ENCODE peak calls at places on chromosomes 12 and 14, in four cellular contexts. X is IMR-90, B is ovary, F is MM.1S. A is an unnamed sample. For H3K9me3, the result is how much of the 10 kb centered on the place peaks cover.

GRCh38 chr14:104758981-104759975 is 6.3 kb downstream of the SIVA1 start:
- DNase-seq in B (no peak), F (no peak), X (no peak), A (no peak)

GRCh38 chr12:25152055-25152454 is 42.9 kb downstream of the DNAI7 start:
- DNase-seq in X (no peak), B (no peak), F (no peak), A (no peak)

GRCh38 chr12:67517181-67517887 is 131.2 kb upstream of the DYRK2 start:
- DNase-seq in B (peak), X (no peak), F (no peak), A (no peak)

GRCh38 chr14:64465856-64466554 is 706 bp downstream of the AKAP5 start:
- DNase-seq in X (peak), F (no peak), B (peak), A (no peak)

GRCh38 chr14:69358233-69358963 is 39.7 kb downstream of the ERH start:
- DNase-seq in F (no peak), B (no peak), X (peak), A (no peak)

GRCh38 chr14:30974628-30975027 is 50.8 kb upstream of the AP4S1 start:
- DNase-seq in F (no peak), X (peak), B (no peak), A (no peak)

GRCh38 chr14:92651793-92652382 is 96.5 kb downstream of the LGMN start:
- DNase-seq in X (no peak), F (no peak), B (peak), A (peak)

GRCh38 chr12:91685917-91686316 is 459.7 kb downstream of the BTG1 start:
- DNase-seq in B (no peak), F (no peak), X (peak), A (no peak)

GRCh38 chr12:8088574-8088973 is 6.5 kb downstream of the NECAP1 start:
- DNase-seq in B (no peak), F (peak), X (no peak), A (no peak)

GRCh38 chr12:64633186-64633939 is 23.1 kb downstream of the RASSF3 start:
- DNase-seq in B (no peak), F (no peak), X (no peak), A (no peak)

GRCh38 chr12:9702239-9702638 is 30.7 kb downstream of the CLECL1 start:
- DNase-seq in B (no peak), X (no peak), F (no peak), A (no peak)

GRCh38 chr12:89947437-89948265 is 239.0 kb upstream of the ATP2B1 start:
- DNase-seq in X (peak), B (no peak), F (no peak), A (no peak)

GRCh38 chr12:115388139-115388538 is 704.2 kb upstream of the TBX3 start:
- DNase-seq in B (no peak), X (no peak), F (no peak), A (no peak)

GRCh38 chr12:42326466-42327226 is 679 bp downstream of the PPHLN1 start:
- DNase-seq in F (peak), X (peak), B (no peak), A (no peak)

GRCh38 chr12:124496584-124496983 is 70.8 kb downstream of the NCOR2 start:
- DNase-seq in B (no peak), X (peak), F (no peak), A (no peak)

GRCh38 chr12:98743362-98743953 is 98.4 kb downstream of the APAF1 start:
- DNase-seq in F (no peak), X (peak), B (no peak), A (no peak)

GRCh38 chr12:100127766-100128508 is 14.7 kb downstream of the BLTP3B start:
- DNase-seq in X (peak), B (no peak), F (no peak), A (no peak)

GRCh38 chr12:1920971-1921370 is 2.5 kb upstream of the CACNA2D4 start:
- DNase-seq in B (no peak), F (no peak), X (no peak), A (peak)

GRCh38 chr14:52299692-52300278 is 14.3 kb upstream of the PTGER2 start:
- DNase-seq in B (no peak), X (peak), F (peak), A (no peak)

GRCh38 chr12:97960741-97961608 is 498.4 kb downstream of the RMST start:
- DNase-seq in X (no peak), B (no peak), F (peak), A (no peak)

GRCh38 chr12:7113389-7113871 is 4.4 kb upstream of the C1RL start:
- DNase-seq in B (peak), F (peak), X (peak), A (peak)

GRCh38 chr12:64252708-64253107 is 30.6 kb upstream of the KICS2 start:
- DNase-seq in X (peak), F (no peak), B (no peak), A (no peak)

GRCh38 chr12:54144738-54145137 is 44.0 kb downstream of the SMUG1 start:
- DNase-seq in B (no peak), X (no peak), F (no peak), A (no peak)

GRCh38 chr12:89343127-89343526 is 9.2 kb downstream of the DUSP6 start:
- DNase-seq in B (no peak), X (no peak), F (no peak), A (no peak)

GRCh38 chr12:114013601-114014345 is 47.6 kb upstream of the RBM19 start:
- DNase-seq in X (peak), B (no peak), F (no peak), A (no peak)

GRCh38 chr12:108594-108993 is 42.0 kb downstream of the IQSEC3 start:
- DNase-seq in X (no peak), B (no peak), F (no peak), A (no peak)

GRCh38 chr12:115871714-115872113 is 405.8 kb downstream of the MED13L start:
- DNase-seq in F (no peak), B (no peak), X (peak), A (no peak)

GRCh38 chr12:2322554-2323120 is 269.9 kb downstream of the CACNA1C start:
- DNase-seq in X (no peak), F (no peak), B (no peak), A (no peak)

GRCh38 chr12:67269632-67270578 is 747 bp downstream of the CAND1 start:
- DNase-seq in B (peak), F (peak), X (no peak), A (peak)

GRCh38 chr14:52342849-52343606 is 28.9 kb downstream of the PTGER2 start:
- DNase-seq in F (no peak), B (no peak), X (peak), A (no peak)

GRCh38 chr14:51929920-51930682 is 59.2 kb upstream of the RTRAF start:
- DNase-seq in B (no peak), X (peak), F (no peak), A (no peak)

GRCh38 chr12:53561590-53561953 is 54.3 kb upstream of the NPFF start:
- DNase-seq in B (no peak), X (peak), F (no peak), A (no peak)

GRCh38 chr14:30874120-30874998 is at the start of gene COCH:
- DNase-seq in B (peak), X (no peak), F (peak), A (no peak)

GRCh38 chr14:57492859-57493258 is 798 bp downstream of the CCDC198 start:
- DNase-seq in B (no peak), F (no peak), X (peak), A (no peak)

GRCh38 chr12:98870521-98870920 is 225.4 kb downstream of the APAF1 start:
- DNase-seq in B (no peak), F (no peak), X (no peak), A (no peak)

GRCh38 chr12:24972078-24972477 is 23.2 kb upstream of the BCAT1 start:
- DNase-seq in F (no peak), X (no peak), B (no peak), A (no peak)

GRCh38 chr12:34108967-34109366 is 86.7 kb downstream of the ALG10 start:
- DNase-seq in X (no peak), B (no peak), F (no peak), A (no peak)

GRCh38 chr12:34108405-34108803 is 86.1 kb downstream of the ALG10 start:
- DNase-seq in F (no peak), X (no peak), B (no peak), A (no peak)

GRCh38 chr12:34107781-34108404 is 85.6 kb downstream of the ALG10 start:
- DNase-seq in X (no peak), B (no peak), F (no peak), A (no peak)

GRCh38 chr12:34107016-34107415 is 84.7 kb downstream of the ALG10 start:
- DNase-seq in F (no peak), X (no peak), B (no peak), A (no peak)

DNA sequence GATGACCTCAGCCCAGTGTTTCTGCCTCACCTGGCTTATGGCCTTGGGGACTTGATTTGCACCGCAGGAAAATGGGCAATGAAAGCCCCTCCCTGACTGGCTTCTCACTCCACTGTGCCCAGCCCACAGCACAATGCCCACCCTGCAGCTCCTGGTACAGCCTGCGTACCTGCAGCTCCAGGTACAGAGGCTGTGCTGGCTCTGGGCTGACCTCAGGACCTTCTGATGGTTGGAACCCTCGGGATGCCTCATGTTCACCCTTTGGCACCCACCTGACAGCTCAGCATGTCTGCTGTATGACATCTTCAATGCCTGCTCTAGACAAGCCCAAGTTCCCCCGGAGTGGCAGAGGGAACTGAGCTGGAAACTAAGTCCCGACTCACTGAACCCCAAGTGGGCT is 87.1 kb downstream of the ALG10 start:
- DNase-seq in F (no peak), X (no peak), B (no peak), A (no peak)
- H3K9me3 ChIP-seq in F (under half), X (under half), B (under half), A (under half)

GRCh38 chr12:31974673-31975072 is 15.5 kb downstream of the RESF1 start:
- DNase-seq in F (no peak), X (no peak), B (no peak), A (no peak)

GRCh38 chr12:31966558-31967205 is 7.5 kb downstream of the RESF1 start:
- DNase-seq in X (no peak), F (no peak), B (no peak), A (no peak)

GRCh38 chr12:31973818-31974217 is 14.6 kb downstream of the RESF1 start:
- DNase-seq in F (no peak), B (no peak), X (no peak), A (no peak)

GRCh38 chr12:31967569-31967968 is 8.4 kb downstream of the RESF1 start:
- DNase-seq in B (no peak), X (no peak), F (no peak), A (no peak)

GRCh38 chr12:31970199-31970598 is 11.0 kb downstream of the RESF1 start:
- DNase-seq in F (no peak), X (no peak), B (no peak), A (no peak)
- H3K9me3 ChIP-seq in F (under half), X (under half), B (under half), A (under half)

DNA sequence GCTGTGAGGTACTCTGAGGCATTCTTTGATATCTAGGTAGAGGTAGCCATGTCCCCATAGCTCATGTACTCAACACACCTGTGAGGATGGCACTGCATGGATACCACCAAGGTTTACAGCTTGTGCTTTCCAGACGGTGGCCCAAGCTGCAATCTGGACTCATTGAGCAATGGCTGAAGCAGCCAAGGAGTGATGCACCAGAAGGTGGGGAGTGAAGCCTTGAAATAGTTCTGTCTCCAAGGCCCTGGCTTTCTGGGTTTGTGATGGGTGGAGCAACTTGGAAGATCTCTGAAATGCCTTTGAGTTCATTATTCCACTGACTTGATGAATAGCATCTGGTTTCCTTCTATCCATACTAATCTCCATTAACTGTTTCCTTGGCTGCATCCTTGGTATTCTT is 290.0 kb upstream of the NOVA1 start:
- DNase-seq in X (no peak), F (no peak), B (no peak), A (no peak)
- H3K9me3 ChIP-seq in X (under half), F (under half), B (under half), A (under half)

GRCh38 chr14:90605430-90605829 is 208.6 kb downstream of the CALM1 start:
- DNase-seq in B (no peak), X (no peak), F (no peak), A (no peak)
- H3K9me3 ChIP-seq in B (under half), X (under half), F (under half), A (under half)

GRCh38 chr12:133108150-133108549 is 21.9 kb downstream of the ZNF891 start:
- DNase-seq in B (no peak), X (no peak), F (no peak), A (no peak)
- H3K9me3 ChIP-seq in B (half or more), X (half or more), F (under half), A (half or more)